ENCODE peak calls at places on chromosome 7, in seven cellular contexts. O is effector memory CD4-positive, alpha-beta T cell; V is IMR-90; G is fibroblast of pulmonary artery; J is PC-9; Q is activated T-cell treated with anti-CD3 and anti-CD28 coated beads, Interleukin-2, amount 50 U/mL, for 24 hours; C is astrocyte of the spinal cord. E is an unnamed sample.

GRCh38 chr7:135648235-135648634 is 14.1 kb upstream of the STMP1 start:
- DNase-seq in C (no peak), V (no peak), G (no peak), O (no peak), J (no peak), Q (no peak), E (no peak)

GRCh38 chr7:39621261-39621660 is 2.1 kb upstream of the RALA start:
- DNase-seq in O (no peak), Q (no peak), G (peak; percentile 68), J (no peak), C (peak; percentile 85), V (peak; percentile 97), E (peak; percentile 88)

GRCh38 chr7:131235489-131236317 is 92.0 kb upstream of the MKLN1 start:
- DNase-seq in O (peak; percentile 66), Q (peak; percentile 63), J (peak; percentile 86), G (peak; percentile 100), V (peak; percentile 100), C (peak; percentile 99), E (peak; percentile 100)

GRCh38 chr7:87216701-87217508 is 2.6 kb downstream of the TMEM243 start:
- DNase-seq in Q (peak; percentile 60), J (no peak), C (no peak), O (no peak), V (no peak), G (no peak), E (no peak)

GRCh38 chr7:74293577-74293908 is 4.3 kb downstream of the CLIP2 start:
- DNase-seq in J (no peak), Q (no peak), O (no peak), C (no peak), V (no peak), G (no peak), E (no peak)

GRCh38 chr7:114008696-114009095 is 89.9 kb upstream of the PPP1R3A start:
- DNase-seq in O (no peak), J (no peak), Q (no peak), V (no peak), C (no peak), G (no peak), E (no peak)

GRCh38 chr7:5702876-5703571 is 78.4 kb downstream of the RNF216 start:
- DNase-seq in G (no peak), C (peak; percentile 30), J (peak; percentile 55), V (peak; percentile 60), O (no peak), Q (no peak), E (peak; percentile 70)

GRCh38 chr7:107579546-107579880 is 533 bp upstream of the BCAP29 start:
- DNase-seq in G (no peak), O (no peak), J (no peak), Q (no peak), V (peak; percentile 28), C (no peak), E (no peak)

GRCh38 chr7:151518105-151518780 is 1.5 kb downstream of the RHEB start:
- DNase-seq in J (peak; percentile 60), Q (peak; percentile 75), G (peak; percentile 37), O (peak; percentile 33), C (peak; percentile 51), V (peak; percentile 48), E (peak; percentile 78)

GRCh38 chr7:91436655-91437054 is 172.4 kb downstream of the FZD1 start:
- DNase-seq in V (no peak), G (no peak), C (no peak), J (no peak), O (no peak), Q (no peak), E (no peak)

GRCh38 chr7:55505259-55505658 is 67.0 kb downstream of the VOPP1 start:
- DNase-seq in G (no peak), J (no peak), Q (no peak), C (no peak), V (no peak), O (no peak), E (no peak)